ENCODE peak calls at places on chromosomes 2 and 18, in seven cellular contexts. W, L, J, U, E, P and R are unnamed samples.

GRCh38 chr2:230849633-230850357 is 14.9 kb upstream of the ITM2C start:
- DNase-seq in U (peak), P (peak), J (no peak), L (peak), W (peak), E (no peak), R (no peak)

GRCh38 chr2:25844089-25844488 is 34.2 kb downstream of the ASXL2 start:
- DNase-seq in W (no peak), U (no peak), P (no peak), J (no peak), E (peak), L (no peak), R (no peak)

GRCh38 chr2:108363900-108364225 is 13.9 kb upstream of the SULT1C4 start:
- DNase-seq in U (no peak), P (no peak), E (peak), W (no peak), L (no peak), J (no peak), R (no peak)

GRCh38 chr2:240235149-240235803 is 94.8 kb upstream of the OTOS start:
- DNase-seq in E (no peak), W (no peak), J (peak), L (no peak), U (no peak), P (no peak), R (no peak)

GRCh38 chr2:9310390-9310789 is 103.8 kb downstream of the ASAP2 start:
- DNase-seq in W (peak), J (peak), L (peak), E (peak), U (peak), P (no peak), R (no peak)

GRCh38 chr18:48913201-48913600 is 37.6 kb downstream of the SMAD7 start:
- DNase-seq in L (no peak), W (no peak), P (peak), U (no peak), J (peak), E (no peak), R (no peak)

GRCh38 chr2:140734992-140735391 is 1395.8 kb downstream of the LRP1B start:
- DNase-seq in W (no peak), P (no peak), J (no peak), L (no peak), E (no peak), U (no peak), R (no peak)

GRCh38 chr2:160516547-160517365 is 23.1 kb upstream of the RBMS1 start:
- DNase-seq in U (no peak), L (no peak), J (no peak), P (no peak), E (peak), W (no peak), R (no peak)

GRCh38 chr2:31428001-31428418 is 13.5 kb upstream of the XDH start:
- DNase-seq in W (no peak), J (no peak), U (no peak), P (no peak), L (peak), E (peak), R (no peak)

GRCh38 chr2:144630459-144631215 is 110.7 kb upstream of the ZEB2 start:
- DNase-seq in W (no peak), L (no peak), J (no peak), P (no peak), E (peak), U (no peak), R (no peak)

GRCh38 chr2:183665403-183665802 is 541.2 kb downstream of the NUP35 start:
- DNase-seq in W (no peak), E (no peak), P (no peak), J (no peak), U (peak), L (no peak), R (no peak)

GRCh38 chr2:129006135-129006885 is 687.6 kb upstream of the HS6ST1 start:
- DNase-seq in J (no peak), W (no peak), L (no peak), P (no peak), U (no peak), E (no peak), R (no peak)

GRCh38 chr2:128315122-128315828 is 3.4 kb downstream of the HS6ST1 start:
- DNase-seq in P (peak), L (no peak), J (no peak), E (no peak), U (no peak), W (no peak), R (no peak)

GRCh38 chr2:216083464-216084279 is 2.0 kb downstream of the TMEM169 start:
- DNase-seq in E (peak), L (no peak), J (no peak), W (no peak), U (no peak), P (no peak), R (no peak)

GRCh38 chr2:196322963-196323810 is 151.8 kb upstream of the STK17B start:
- DNase-seq in P (no peak), L (no peak), U (no peak), E (peak), W (no peak), J (no peak), R (no peak)

GRCh38 chr2:236607471-236608307 is 38.1 kb downstream of the ACKR3 start:
- DNase-seq in P (no peak), J (no peak), L (peak), W (peak), E (peak), U (no peak), R (no peak)

GRCh38 chr18:60248563-60249330 is 123.8 kb downstream of the MC4R start:
- DNase-seq in P (no peak), E (no peak), W (no peak), J (no peak), U (no peak), L (no peak), R (no peak)

GRCh38 chr18:61413388-61413787 is 80.2 kb downstream of the CDH20 start:
- DNase-seq in L (no peak), U (no peak), E (no peak), P (no peak), J (no peak), W (no peak), R (no peak)

GRCh38 chr2:127158614-127159290 is 51.8 kb upstream of the BIN1 start:
- DNase-seq in P (no peak), U (no peak), W (no peak), L (no peak), E (no peak), J (peak), R (peak)

GRCh38 chr2:46942143-46942526 is 26.5 kb upstream of the MCFD2 start:
- DNase-seq in L (no peak), E (no peak), P (peak), J (no peak), U (peak), W (peak), R (no peak)

GRCh38 chr2:241010531-241011295 is 12.3 kb downstream of the SNED1 start:
- DNase-seq in W (no peak), U (no peak), J (peak), L (no peak), P (no peak), E (no peak), R (no peak)

GRCh38 chr2:127406454-127406853 is 11.8 kb upstream of the PROC start:
- DNase-seq in W (no peak), L (no peak), P (peak), E (peak), J (no peak), U (no peak), R (no peak)

GRCh38 chr2:51505533-51505932 is 473.6 kb upstream of the NRXN1 start:
- DNase-seq in L (peak), P (no peak), J (no peak), U (no peak), E (no peak), W (no peak), R (no peak)

GRCh38 chr2:137220438-137220998 is 455.2 kb downstream of the THSD7B start:
- DNase-seq in L (no peak), J (no peak), W (no peak), P (no peak), U (no peak), E (peak), R (no peak)

GRCh38 chr2:39158351-39158750 is 37.5 kb upstream of the SOS1 start:
- DNase-seq in J (no peak), P (no peak), U (no peak), L (no peak), E (peak), W (no peak), R (no peak)

GRCh38 chr2:197113221-197113831 is 186.8 kb upstream of the PGAP1 start:
- DNase-seq in J (no peak), W (peak), E (peak), L (peak), P (no peak), U (no peak), R (no peak)

GRCh38 chr2:142877265-142877756 is at the start of gene KYNU:
- DNase-seq in U (no peak), P (peak), W (peak), L (peak), J (no peak), E (peak), R (no peak)

GRCh38 chr2:147511491-147511948 is 333.3 kb upstream of the ACVR2A start:
- DNase-seq in P (no peak), J (peak), E (no peak), W (no peak), L (no peak), U (no peak), R (no peak)

GRCh38 chr2:229921892-229922448 is at the start of gene TRIP12:
- DNase-seq in L (peak), U (peak), J (peak), P (peak), W (peak), E (peak), R (peak)

GRCh38 chr2:123791716-123792115 is 233.4 kb upstream of the CNTNAP5 start:
- DNase-seq in P (no peak), L (no peak), E (no peak), U (no peak), J (no peak), W (no peak), R (no peak)
- TF ChIP-seq POLR2A in P (no peak), L (no peak), E (no peak), U (no peak), J (no peak), W (no peak), R (no peak)

GRCh38 chr2:233867993-233868532 is at the start of gene MSL3B:
- DNase-seq in E (peak), J (no peak), L (peak), P (no peak), U (peak), W (peak), R (no peak)
- TF ChIP-seq POLR2A in E (no peak), J (no peak), L (peak), P (no peak), U (no peak), W (peak), R (peak)

DNA sequence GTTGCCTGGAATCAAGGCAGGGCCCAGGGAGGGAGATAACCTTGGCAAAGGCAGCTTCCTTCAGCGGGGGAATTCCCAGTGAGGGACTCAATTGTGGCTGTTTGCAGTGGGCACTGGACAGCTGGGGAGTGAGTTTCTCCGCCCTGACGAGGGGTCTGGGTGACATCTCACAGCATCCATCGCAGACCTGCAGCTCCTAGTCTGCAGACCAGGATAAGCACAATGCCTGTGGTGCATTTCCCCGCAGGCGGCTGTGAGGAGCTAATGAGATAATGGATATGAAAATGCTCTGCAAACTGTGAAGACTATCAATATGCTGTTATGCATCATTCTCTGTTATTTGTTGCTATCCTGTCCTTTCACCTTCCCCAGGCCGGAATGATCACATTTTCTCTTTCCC is 30.0 kb upstream of the CYP1B1 start:
- DNase-seq in J (no peak), W (no peak), L (no peak), E (no peak), P (no peak), U (no peak), R (no peak)
- TF ChIP-seq POLR2A in J (no peak), W (no peak), L (no peak), E (no peak), P (no peak), U (no peak), R (no peak)

GRCh38 chr2:54665436-54665856 is 58.0 kb upstream of the EML6 start:
- DNase-seq in U (peak), P (peak), W (peak), L (peak), J (no peak), E (peak), R (no peak)
- TF ChIP-seq POLR2A in U (no peak), P (no peak), W (no peak), L (no peak), J (no peak), E (no peak), R (no peak)

GRCh38 chr2:130727286-130727924 is 1.5 kb upstream of the GPR148 start:
- DNase-seq in L (peak), E (peak), W (peak), J (peak), U (peak), P (peak), R (peak)
- TF ChIP-seq POLR2A in L (peak), E (no peak), W (peak), J (no peak), U (peak), P (no peak), R (peak)

DNA sequence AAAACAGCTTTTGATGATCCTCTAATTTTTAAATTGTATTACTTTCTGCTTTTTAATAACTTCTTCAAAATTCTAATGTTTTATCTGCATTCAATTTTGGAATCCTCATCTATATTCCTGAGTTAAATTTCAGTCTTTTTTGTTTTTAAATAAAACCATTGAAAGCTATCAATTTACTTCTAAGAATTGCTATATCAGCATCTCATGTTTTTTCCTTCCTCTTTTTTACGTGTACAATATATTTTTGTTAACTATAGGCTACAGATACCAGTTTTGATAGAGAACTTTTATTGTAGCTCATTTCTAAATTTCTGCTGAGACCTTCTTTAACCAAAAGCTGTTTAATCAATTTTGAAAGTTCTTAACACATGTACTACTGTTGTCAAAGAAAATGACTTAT is 84.5 kb downstream of the SS18 start:
- DNase-seq in W (no peak), J (no peak), P (no peak), U (no peak), E (no peak), L (no peak), R (no peak)
- TF ChIP-seq POLR2A in W (no peak), J (no peak), P (no peak), U (no peak), E (no peak), L (no peak), R (no peak)

DNA sequence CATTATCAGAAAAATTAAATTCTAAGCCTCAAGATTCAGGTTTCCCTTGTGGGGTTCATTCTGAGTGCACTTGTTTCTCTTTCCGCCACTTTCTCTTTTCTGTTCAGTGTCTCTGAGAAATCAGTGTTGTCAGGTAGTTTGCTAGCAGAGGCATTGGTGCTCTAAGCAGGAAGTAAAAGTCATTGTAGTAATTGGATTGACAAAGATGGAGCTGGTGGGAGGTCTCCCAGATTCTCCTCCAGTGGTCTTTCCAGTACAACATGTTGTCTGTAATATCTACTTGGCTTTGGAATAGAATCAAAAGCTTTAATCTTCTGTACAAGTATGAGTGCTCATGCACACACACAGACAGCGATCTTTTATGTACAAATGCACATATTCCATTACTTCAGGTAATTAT is 135.6 kb downstream of the KLHL14 start:
- DNase-seq in E (no peak), J (no peak), P (no peak), U (no peak), W (no peak), L (no peak), R (no peak)
- TF ChIP-seq POLR2A in E (no peak), J (no peak), P (no peak), U (no peak), W (no peak), L (no peak), R (no peak)